ENCODE peak calls at places on chromosome X, in seven cellular contexts. One of them, this sample, is unnamed.

GRCh38 chrX:16665089-16665488 is 15.1 kb downstream of the S100G start:
- DNase-seq in NCI-H1417: no peak
- DNase-seq in sigmoid colon: no peak
- DNase-seq in DMS 273 treated with DMSO at 0.1 percent for 48 hours: no peak
- DNase-seq in K562: no peak
- DNase-seq in AG20443: no peak
- DNase-seq in NCI-H1105: no peak
- DNase-seq in this sample: no peak

GRCh38 chrX:23380581-23380980 is 45.9 kb downstream of the PTCHD1 start:
- DNase-seq in NCI-H1417: no peak
- DNase-seq in K562: no peak
- DNase-seq in NCI-H1105: no peak
- DNase-seq in sigmoid colon: no peak
- DNase-seq in AG20443: no peak
- DNase-seq in DMS 273 treated with DMSO at 0.1 percent for 48 hours: no peak
- DNase-seq in this sample: no peak

GRCh38 chrX:123338240-123338639 is 154.2 kb downstream of the GRIA3 start:
- DNase-seq in sigmoid colon: no peak
- DNase-seq in NCI-H1105: no peak
- DNase-seq in DMS 273 treated with DMSO at 0.1 percent for 48 hours: no peak
- DNase-seq in AG20443: no peak
- DNase-seq in NCI-H1417: no peak
- DNase-seq in K562: no peak
- DNase-seq in this sample: no peak

GRCh38 chrX:134654398-134655012 is 3.8 kb downstream of the PLAC1 start:
- DNase-seq in K562: no peak
- DNase-seq in NCI-H1105: no peak
- DNase-seq in AG20443: no peak
- DNase-seq in sigmoid colon: no peak
- DNase-seq in DMS 273 treated with DMSO at 0.1 percent for 48 hours: no peak
- DNase-seq in NCI-H1417: no peak
- DNase-seq in this sample: no peak

GRCh38 chrX:121570072-121570841 is 522.8 kb downstream of the GLUD2 start:
- DNase-seq in NCI-H1105: no peak
- DNase-seq in DMS 273 treated with DMSO at 0.1 percent for 48 hours: no peak
- DNase-seq in AG20443: no peak
- DNase-seq in sigmoid colon: no peak
- DNase-seq in K562: no peak
- DNase-seq in NCI-H1417: no peak
- DNase-seq in this sample: no peak

GRCh38 chrX:70257599-70258288 is 2.3 kb downstream of the P2RY4 start:
- DNase-seq in sigmoid colon: no peak
- DNase-seq in NCI-H1417: no peak
- DNase-seq in K562: no peak
- DNase-seq in AG20443: no peak
- DNase-seq in NCI-H1105: no peak
- DNase-seq in DMS 273 treated with DMSO at 0.1 percent for 48 hours: no peak
- DNase-seq in this sample: no peak

GRCh38 chrX:22047470-22047869 is 15.3 kb downstream of the PHEX start:
- DNase-seq in DMS 273 treated with DMSO at 0.1 percent for 48 hours: no peak
- DNase-seq in AG20443: no peak
- DNase-seq in NCI-H1105: no peak
- DNase-seq in NCI-H1417: no peak
- DNase-seq in K562: no peak
- DNase-seq in sigmoid colon: no peak
- DNase-seq in this sample: no peak

GRCh38 chrX:72262077-72262476 is 15.0 kb downstream of the RPS4X start:
- DNase-seq in K562: no peak
- DNase-seq in NCI-H1417: no peak
- DNase-seq in AG20443: no peak
- DNase-seq in sigmoid colon: no peak
- DNase-seq in DMS 273 treated with DMSO at 0.1 percent for 48 hours: no peak
- DNase-seq in NCI-H1105: no peak
- DNase-seq in this sample: peak

GRCh38 chrX:134734343-134735001 is 76.2 kb upstream of the PLAC1 start:
- DNase-seq in sigmoid colon: no peak
- DNase-seq in NCI-H1105: peak
- DNase-seq in AG20443: no peak
- DNase-seq in NCI-H1417: peak
- DNase-seq in K562: no peak
- DNase-seq in DMS 273 treated with DMSO at 0.1 percent for 48 hours: peak
- DNase-seq in this sample: peak

GRCh38 chrX:104335765-104336164 is 81.0 kb upstream of the ESX1 start:
- DNase-seq in NCI-H1417: no peak
- DNase-seq in NCI-H1105: no peak
- DNase-seq in DMS 273 treated with DMSO at 0.1 percent for 48 hours: no peak
- DNase-seq in sigmoid colon: no peak
- DNase-seq in AG20443: peak
- DNase-seq in K562: no peak
- DNase-seq in this sample: no peak

GRCh38 chrX:151359931-151360871 is 36.8 kb upstream of the VMA21 start:
- DNase-seq in AG20443: peak
- DNase-seq in K562: peak
- DNase-seq in NCI-H1105: peak
- DNase-seq in NCI-H1417: peak
- DNase-seq in sigmoid colon: no peak
- DNase-seq in DMS 273 treated with DMSO at 0.1 percent for 48 hours: no peak
- DNase-seq in this sample: peak

GRCh38 chrX:31279359-31279758 is 207.5 kb upstream of the FTHL17 start:
- DNase-seq in K562: peak
- DNase-seq in DMS 273 treated with DMSO at 0.1 percent for 48 hours: no peak
- DNase-seq in NCI-H1105: no peak
- DNase-seq in sigmoid colon: no peak
- DNase-seq in NCI-H1417: peak
- DNase-seq in AG20443: peak
- DNase-seq in this sample: no peak

GRCh38 chrX:40012800-40013682 is 84.7 kb downstream of the BCOR start:
- DNase-seq in AG20443: peak
- DNase-seq in K562: peak
- DNase-seq in NCI-H1417: peak
- DNase-seq in sigmoid colon: peak
- DNase-seq in NCI-H1105: peak
- DNase-seq in DMS 273 treated with DMSO at 0.1 percent for 48 hours: peak
- DNase-seq in this sample: peak

GRCh38 chrX:49174723-49175122 is 3.0 kb downstream of the PLP2 start:
- DNase-seq in sigmoid colon: no peak
- DNase-seq in DMS 273 treated with DMSO at 0.1 percent for 48 hours: no peak
- DNase-seq in K562: peak
- DNase-seq in NCI-H1105: no peak
- DNase-seq in AG20443: no peak
- DNase-seq in NCI-H1417: no peak
- DNase-seq in this sample: no peak

GRCh38 chrX:9995855-9996339 is 28.7 kb downstream of the CLDN34 start:
- DNase-seq in DMS 273 treated with DMSO at 0.1 percent for 48 hours: peak
- DNase-seq in K562: peak
- DNase-seq in AG20443: peak
- DNase-seq in NCI-H1417: peak
- DNase-seq in NCI-H1105: peak
- DNase-seq in sigmoid colon: peak
- DNase-seq in this sample: peak

GRCh38 chrX:86237482-86237881 is 89.2 kb downstream of the DACH2 start:
- DNase-seq in NCI-H1417: no peak
- DNase-seq in K562: no peak
- DNase-seq in DMS 273 treated with DMSO at 0.1 percent for 48 hours: no peak
- DNase-seq in sigmoid colon: no peak
- DNase-seq in NCI-H1105: no peak
- DNase-seq in AG20443: no peak
- DNase-seq in this sample: no peak

GRCh38 chrX:34734383-34734782 is 77.3 kb upstream of the TMEM47 start:
- DNase-seq in NCI-H1105: no peak
- DNase-seq in AG20443: peak
- DNase-seq in DMS 273 treated with DMSO at 0.1 percent for 48 hours: no peak
- DNase-seq in sigmoid colon: no peak
- DNase-seq in NCI-H1417: no peak
- DNase-seq in K562: no peak
- DNase-seq in this sample: no peak

GRCh38 chrX:110944793-110945466 is 149.3 kb upstream of the CHRDL1 start:
- DNase-seq in AG20443: peak
- DNase-seq in DMS 273 treated with DMSO at 0.1 percent for 48 hours: no peak
- DNase-seq in NCI-H1105: peak
- DNase-seq in K562: no peak
- DNase-seq in NCI-H1417: peak
- DNase-seq in sigmoid colon: no peak
- DNase-seq in this sample: peak

This sample was measured in NCI-H1092 treated with DMSO at 0.1 percent for 48 hours.